ENCODE peak calls at places on chromosomes 16 and 17, in nine cellular contexts. L is AG10803; O is neural crest cell; T is PC-9; A is left ventricle myocardium inferior; K is WTC11; I is CD8-positive, alpha-beta T cell; P is fibroblast of lung; M is breast epithelium. X is an unnamed sample.

GRCh38 chr16:56897026-56897799 is 32.2 kb downstream of the SLC12A3 start:
- DNase-seq in M (no peak), A (no peak), P (no peak), T (no peak), O (no peak), I (no peak), L (no peak), K (no peak), X (no peak)

GRCh38 chr16:30546115-30546514 is 11.5 kb upstream of the ZNF747 start:
- DNase-seq in P (no peak), M (no peak), I (no peak), A (no peak), L (no peak), K (no peak), T (no peak), O (no peak), X (no peak)

GRCh38 chr16:67457611-67458010 is 23.3 kb downstream of the ATP6V0D1 start:
- DNase-seq in L (no peak), K (no peak), I (no peak), P (no peak), M (no peak), T (no peak), A (no peak), O (no peak), X (no peak)

GRCh38 chr16:51638338-51639135 is 487.5 kb upstream of the SALL1 start:
- DNase-seq in M (no peak), A (no peak), O (no peak), I (no peak), K (no peak), P (peak; percentile 22), T (no peak), L (peak; percentile 15), X (no peak)

GRCh38 chr17:4710693-4711634 is 532 bp downstream of the ARRB2 start:
- DNase-seq in O (no peak), A (no peak), L (no peak), I (peak; percentile 67), T (no peak), K (peak; percentile 22), P (no peak), M (no peak), X (no peak)

GRCh38 chr17:47192549-47192948 is 3.5 kb upstream of the CDC27 start:
- DNase-seq in O (no peak), M (no peak), T (no peak), A (no peak), I (no peak), L (peak; percentile 72), K (no peak), P (peak; percentile 69), X (no peak)

GRCh38 chr16:85757341-85757822 is 6.5 kb upstream of the C16orf74 start:
- DNase-seq in O (no peak), P (peak; percentile 89), M (no peak), L (peak; percentile 65), I (no peak), T (no peak), K (no peak), A (no peak), X (no peak)

GRCh38 chr17:27759528-27759927 is 40.8 kb downstream of the NOS2 start:
- DNase-seq in K (no peak), O (no peak), T (no peak), M (no peak), L (no peak), A (no peak), P (no peak), I (no peak), X (no peak)

GRCh38 chr17:70137451-70138230 is 31.7 kb upstream of the KCNJ2 start:
- DNase-seq in P (peak; percentile 96), K (no peak), I (no peak), T (no peak), O (no peak), A (no peak), L (peak; percentile 97), M (peak; percentile 76), X (peak; percentile 59)

GRCh38 chr17:30824002-30824355 is 513 bp downstream of the CRLF3 start:
- DNase-seq in K (peak; percentile 38), P (peak; percentile 19), M (no peak), A (no peak), L (no peak), T (no peak), I (peak; percentile 39), O (no peak), X (no peak)

DNA sequence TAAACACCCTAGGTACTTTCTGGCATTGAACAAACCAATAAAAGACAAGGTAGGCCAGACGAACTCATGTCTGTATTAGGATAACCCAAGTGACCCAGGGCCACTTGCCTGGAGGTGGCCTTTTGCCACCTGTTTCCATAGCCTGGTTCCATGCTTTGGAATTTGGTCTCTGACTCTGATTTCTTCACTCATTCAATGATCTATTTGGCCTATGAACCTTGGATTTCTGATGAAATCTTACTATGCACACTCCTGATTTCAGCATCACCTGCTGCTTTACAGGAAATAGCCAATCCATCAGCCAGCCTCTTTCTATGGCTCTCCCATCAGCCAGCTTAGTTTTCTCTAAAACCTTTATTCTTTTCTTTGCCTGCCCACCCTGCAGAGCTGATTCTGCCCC is 142.8 kb upstream of the PSMD7 start:
- DNase-seq in K (no peak), L (no peak), P (no peak), O (no peak), I (no peak), T (no peak), M (no peak), A (no peak), X (no peak)
- TF ChIP-seq CTCF in K (no peak), L (no peak), P (no peak), O (no peak), I (no peak), T (no peak), M (no peak), A (no peak), X (no peak)

DNA sequence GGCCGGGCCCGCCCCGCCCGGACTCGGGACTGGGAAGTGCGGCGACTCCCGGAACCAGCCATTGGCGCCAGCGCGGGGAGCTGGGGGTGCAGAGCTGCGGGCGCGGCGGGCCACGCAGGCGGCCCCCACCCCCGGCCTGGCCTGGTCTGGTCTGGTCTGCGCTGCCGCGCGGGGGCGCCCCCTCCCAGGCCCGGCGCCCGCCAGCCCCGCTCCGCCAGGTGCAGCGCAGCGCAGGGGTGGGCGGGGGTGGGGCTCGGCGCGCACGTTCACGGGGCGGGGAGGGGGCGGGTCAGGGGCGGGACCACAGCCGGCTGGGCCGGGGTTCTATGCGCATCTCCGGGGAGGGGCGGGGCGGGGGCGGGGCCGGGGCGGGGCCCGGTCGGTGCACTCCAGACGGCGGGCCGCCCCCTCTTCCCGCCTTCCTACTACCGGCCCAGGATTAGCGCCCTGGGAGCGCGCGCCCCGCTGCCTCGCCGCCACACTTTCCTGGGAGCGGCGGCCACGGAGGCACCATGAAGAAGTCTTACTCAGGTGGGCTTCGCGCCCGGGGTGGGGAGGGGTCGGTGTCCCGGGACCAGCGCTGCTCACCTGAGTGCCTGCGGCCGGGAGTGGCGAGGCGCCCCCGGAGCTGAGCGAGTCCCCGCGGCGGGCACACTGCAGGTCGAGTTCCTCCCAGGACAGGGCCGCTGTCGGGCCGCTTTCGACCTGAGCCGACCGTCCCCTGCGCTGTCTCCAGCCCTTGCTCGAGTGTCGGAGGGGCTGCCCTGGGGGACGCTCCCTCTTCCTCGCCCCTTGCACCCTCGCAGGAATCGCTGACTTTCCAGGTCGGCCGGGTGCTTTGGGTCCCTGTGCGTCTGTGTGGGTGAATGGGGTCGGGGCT is 140.5 kb downstream of the SEC14L1 start:
- DNase-seq in M (peak; percentile 53), K (peak; percentile 69), T (peak; percentile 70), O (peak; percentile 26), I (peak; percentile 54), P (peak; percentile 45), A (peak; percentile 43), L (peak; percentile 13), X (peak; percentile 69)
- TF ChIP-seq CTCF in M (no peak), K (no peak), T (no peak), O (peak; percentile 50), I (no peak), P (no peak), A (peak; percentile 39), L (no peak), X (peak; percentile 34)

GRCh38 chr16:27305839-27306442 is 7.8 kb upstream of the IL4R start:
- DNase-seq in L (no peak), O (no peak), K (no peak), A (no peak), T (no peak), M (no peak), P (no peak), I (no peak), X (no peak)

GRCh38 chr16:27303256-27304100 is 10.3 kb upstream of the IL4R start:
- DNase-seq in I (no peak), K (no peak), M (peak; percentile 74), L (no peak), T (no peak), O (no peak), P (no peak), A (no peak), X (no peak)

GRCh38 chr16:27304102-27304501 is 9.7 kb upstream of the IL4R start:
- DNase-seq in I (no peak), M (no peak), A (no peak), T (no peak), K (no peak), O (no peak), P (no peak), L (no peak), X (no peak)

GRCh38 chr16:27304881-27305280 is 8.9 kb upstream of the IL4R start:
- DNase-seq in L (no peak), K (no peak), P (no peak), T (no peak), M (no peak), O (no peak), A (no peak), I (no peak), X (no peak)

DNA sequence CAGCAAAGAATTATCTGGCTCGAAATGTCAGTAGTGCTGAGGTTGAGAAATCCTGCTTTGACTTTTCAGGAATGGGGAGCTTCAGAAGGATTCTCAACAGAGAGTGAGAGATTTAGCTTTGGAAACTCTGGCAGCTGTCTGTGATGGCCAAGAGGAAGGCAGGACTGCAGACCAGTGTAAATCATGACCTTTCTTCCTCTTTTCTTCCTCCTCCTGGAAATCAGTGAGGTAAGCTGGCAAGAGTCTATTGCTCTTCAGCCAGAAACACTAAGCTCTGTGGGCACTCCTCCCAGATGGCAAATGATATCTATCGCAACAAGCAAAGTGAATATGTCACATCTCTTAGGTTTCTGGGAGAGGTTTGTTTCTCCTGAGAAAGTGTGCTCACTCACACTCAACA is 8.4 kb upstream of the IL4R start:
- DNase-seq in P (no peak), K (no peak), M (no peak), O (no peak), A (no peak), I (no peak), L (peak; percentile 45), T (no peak), X (no peak)
- TF ChIP-seq CTCF in P (no peak), K (no peak), M (no peak), O (no peak), A (no peak), I (no peak), L (no peak), T (no peak), X (no peak)

GRCh38 chr16:63192969-63193368 is 1156.7 kb upstream of the CDH8 start:
- DNase-seq in P (peak; percentile 2), M (no peak), I (no peak), A (no peak), K (no peak), L (no peak), O (no peak), T (no peak), X (no peak)

GRCh38 chr16:63187638-63188037 is 1151.4 kb upstream of the CDH8 start:
- DNase-seq in P (no peak), O (no peak), M (no peak), L (no peak), I (no peak), T (no peak), A (no peak), K (no peak), X (no peak)

GRCh38 chr16:63185235-63185780 is 1149.1 kb upstream of the CDH8 start:
- DNase-seq in M (no peak), T (no peak), I (no peak), A (no peak), L (no peak), K (no peak), O (no peak), P (no peak), X (no peak)

GRCh38 chr16:63188076-63188771 is 1152.0 kb upstream of the CDH8 start:
- DNase-seq in L (no peak), T (no peak), M (no peak), I (no peak), P (no peak), K (no peak), O (no peak), A (no peak), X (no peak)
- TF ChIP-seq CTCF in L (no peak), T (no peak), M (no peak), I (no peak), P (no peak), K (no peak), O (no peak), A (no peak), X (no peak)